ENCODE peak calls at places on chromosomes 11 and 22, in eight cellular contexts. I, F, G, A, L, D, V and Q are unnamed samples.

GRCh38 chr11:124882339-124883071 is 15.2 kb downstream of the ROBO4 start:
- DNase-seq in F (no peak), I (peak), L (no peak), G (peak), D (no peak), A (no peak), V (no peak), Q (peak)

GRCh38 chr22:49497266-49497665 is 330.4 kb downstream of the BRD1 start:
- DNase-seq in D (no peak), L (peak), A (no peak), I (peak), V (peak), G (no peak), F (no peak), Q (no peak)

GRCh38 chr11:46916669-46917108 is 1.7 kb downstream of the LRP4 start:
- DNase-seq in V (no peak), A (peak), G (peak), F (no peak), L (no peak), D (peak), I (peak), Q (peak)

GRCh38 chr22:29780781-29781676 is 13.9 kb downstream of the UQCR10 start:
- DNase-seq in F (no peak), L (no peak), G (no peak), D (peak), I (peak), V (peak), A (no peak), Q (no peak)

GRCh38 chr22:50562523-50563409 is at the start of gene SYCE3:
- DNase-seq in F (peak), A (peak), D (peak), L (peak), V (peak), G (peak), I (peak), Q (peak)

GRCh38 chr11:113288286-113288863 is 26.0 kb upstream of the TTC12 start:
- DNase-seq in I (peak), D (no peak), F (no peak), A (no peak), V (no peak), L (no peak), G (no peak), Q (no peak)

GRCh38 chr11:119872911-119873310 is 143.9 kb upstream of the NECTIN1 start:
- DNase-seq in A (no peak), I (no peak), D (no peak), F (no peak), L (no peak), G (no peak), V (no peak), Q (no peak)

GRCh38 chr11:100691886-100692285 is 4.8 kb downstream of the ARHGAP42 start:
- DNase-seq in G (no peak), D (no peak), V (peak), A (no peak), I (no peak), L (no peak), F (no peak), Q (no peak)

GRCh38 chr11:129639300-129639699 is 176.3 kb upstream of the TMEM45B start:
- DNase-seq in L (peak), V (peak), G (no peak), F (no peak), A (no peak), D (no peak), I (peak), Q (no peak)

GRCh38 chr22:20425821-20426615 is 11.6 kb downstream of the SCARF2 start:
- DNase-seq in F (no peak), D (no peak), A (no peak), I (no peak), L (no peak), G (no peak), V (no peak), Q (no peak)
- H3K4me3 ChIP-seq in F (peak), D (no peak), A (peak), I (no peak), L (no peak), G (peak), V (no peak), Q (no peak)

GRCh38 chr22:24494535-24495364 is at the start of gene UPB1:
- DNase-seq in V (no peak), F (no peak), G (no peak), A (no peak), L (no peak), D (no peak), I (no peak), Q (no peak)
- H3K4me3 ChIP-seq in V (no peak), F (peak), G (peak), A (peak), L (no peak), D (no peak), I (peak), Q (no peak)

GRCh38 chr11:78023426-78023825 is 350 bp upstream of the KCTD14 start:
- DNase-seq in G (no peak), F (no peak), A (no peak), I (no peak), D (no peak), L (no peak), V (no peak), Q (no peak)
- H3K4me3 ChIP-seq in G (peak), F (peak), A (peak), I (peak), D (no peak), L (peak), V (peak), Q (peak)

GRCh38 chr11:80872116-80872728 is 1431.4 kb upstream of the TENM4 start:
- DNase-seq in A (no peak), D (no peak), L (no peak), V (no peak), G (no peak), F (no peak), I (no peak), Q (no peak)
- H3K4me3 ChIP-seq in A (no peak), D (no peak), L (no peak), V (no peak), G (no peak), F (no peak), I (no peak), Q (no peak)

GRCh38 chr11:72676874-72677341 is 2.7 kb upstream of the PDE2A start:
- DNase-seq in F (peak), D (peak), V (peak), A (peak), L (no peak), I (peak), G (no peak), Q (peak)

GRCh38 chr11:72672839-72673238 is 1.4 kb downstream of the PDE2A start:
- DNase-seq in D (no peak), G (no peak), A (no peak), V (no peak), L (no peak), F (no peak), I (no peak), Q (no peak)

GRCh38 chr11:72673284-72673942 is 809 bp downstream of the PDE2A start:
- DNase-seq in G (no peak), A (no peak), V (no peak), F (no peak), D (peak), I (no peak), L (no peak), Q (no peak)

GRCh38 chr11:72675221-72675620 is 999 bp upstream of the PDE2A start:
- DNase-seq in G (no peak), F (no peak), V (no peak), A (no peak), I (no peak), L (no peak), D (no peak), Q (no peak)

GRCh38 chr11:72673943-72674828 is at the start of gene PDE2A:
- DNase-seq in G (no peak), D (no peak), V (no peak), A (no peak), L (no peak), I (no peak), F (no peak), Q (no peak)
- H3K4me3 ChIP-seq in G (no peak), D (no peak), V (no peak), A (no peak), L (no peak), I (no peak), F (no peak), Q (no peak)